ENCODE peak calls at places on chromosomes 16 and 17, in five cellular contexts. T, X, M, U and J are unnamed samples.

GRCh38 chr16:28491080-28491969 is 549 bp downstream of the CLN3 start:
- DNase-seq in T (peak; percentile 40), X (no peak), M (no peak), U (peak; percentile 35), J (peak; percentile 21)

GRCh38 chr16:66426112-66427035 is 721 bp upstream of the BEAN1 start:
- DNase-seq in T (no peak), X (no peak), M (no peak), U (no peak), J (no peak)

GRCh38 chr17:76384987-76385891 is 830 bp downstream of the SPHK1 start:
- DNase-seq in T (no peak), X (no peak), M (no peak), U (no peak), J (no peak)

GRCh38 chr16:66899945-66900688 is 18.6 kb downstream of the CDH16 start:
- DNase-seq in T (no peak), X (peak; percentile 85), M (no peak), U (no peak), J (no peak)

GRCh38 chr16:66372898-66373155 is 6.3 kb downstream of the CDH5 start:
- DNase-seq in T (no peak), X (no peak), M (no peak), U (no peak), J (no peak)

GRCh38 chr17:3950584-3950983 is 13.7 kb downstream of the ATP2A3 start:
- DNase-seq in T (no peak), X (no peak), M (no peak), U (no peak), J (no peak)

GRCh38 chr16:3485821-3486505 is 9.3 kb downstream of the C16orf90 start:
- DNase-seq in T (no peak), X (no peak), M (no peak), U (peak; percentile 21), J (no peak)

GRCh38 chr16:74071996-74072559 is 224.5 kb upstream of the PSMD7 start:
- DNase-seq in T (no peak), X (no peak), M (no peak), U (no peak), J (no peak)

GRCh38 chr16:29649560-29650494 is 13.2 kb upstream of the SPN start:
- DNase-seq in T (no peak), X (no peak), M (no peak), U (no peak), J (no peak)

GRCh38 chr16:85490407-85490806 is 122.7 kb upstream of the GSE1 start:
- DNase-seq in T (no peak), X (no peak), M (no peak), U (no peak), J (no peak)

GRCh38 chr17:44209786-44210341 is 9.6 kb downstream of the UBTF start:
- DNase-seq in T (peak; percentile 52), X (no peak), M (no peak), U (no peak), J (no peak)

GRCh38 chr16:28835864-28836760 is 10.0 kb downstream of the TUFM start:
- DNase-seq in T (no peak), X (no peak), M (no peak), U (no peak), J (no peak)

GRCh38 chr16:48542020-48542473 is 67.9 kb downstream of the N4BP1 start:
- DNase-seq in T (no peak), X (peak; percentile 76), M (no peak), U (no peak), J (peak; percentile 42)

GRCh38 chr17:7228920-7229319 is 5.4 kb downstream of the DVL2 start:
- DNase-seq in T (no peak), X (no peak), M (no peak), U (no peak), J (no peak)

GRCh38 chr17:65190467-65191095 is 53.4 kb downstream of the RGS9 start:
- DNase-seq in T (no peak), X (no peak), M (no peak), U (no peak), J (no peak)

GRCh38 chr16:88971371-88972097 is 5.5 kb downstream of the CBFA2T3 start:
- DNase-seq in T (peak; percentile 82), X (no peak), M (no peak), U (no peak), J (no peak)